ENCODE peak calls at places on chromosomes 6 and 20, in nine cellular contexts. I is GM23338; X is left lung; H is C1 segment of cervical spinal cord; F is A549; P is skeletal muscle cell; S is HTR-8/SVneo; G is putamen; D is activated naive CD4-positive, alpha-beta T cell treated with anti-CD3 and anti-CD28 coated beads, Interleukin-2, amount 50 U/mL, for 72 hours. N is an unnamed sample.
A peak's percentile ranks its signal among the peaks of the same experiment; 100 is the strongest.

GRCh38 chr6:114514153-114514552 is 171.3 kb upstream of the HS3ST5 start:
- DNase-seq in F (no peak), I (no peak), S (no peak), X (no peak), G (no peak), H (no peak), P (no peak), D (no peak), N (no peak)

GRCh38 chr6:43940393-43941087 is 170.5 kb downstream of the VEGFA start:
- DNase-seq in F (no peak), H (no peak), P (no peak), S (no peak), X (no peak), I (no peak), D (no peak), G (no peak), N (no peak)

GRCh38 chr6:90175627-90176538 is 120.8 kb downstream of the BACH2 start:
- DNase-seq in D (peak; percentile 57), I (no peak), G (no peak), S (no peak), H (no peak), P (no peak), F (no peak), X (no peak), N (no peak)

GRCh38 chr6:72835749-72836148 is 213.9 kb downstream of the KCNQ5 start:
- DNase-seq in I (no peak), X (no peak), D (no peak), P (no peak), S (no peak), H (no peak), G (no peak), F (no peak), N (no peak)

GRCh38 chr6:139142267-139142666 is 7.4 kb downstream of the HECA start:
- DNase-seq in S (no peak), H (no peak), X (no peak), D (no peak), F (no peak), G (no peak), I (no peak), P (no peak), N (no peak)

GRCh38 chr20:63177785-63178444 is 38.0 kb downstream of the YTHDF1 start:
- DNase-seq in F (no peak), H (no peak), S (no peak), X (no peak), G (peak; percentile 37), I (no peak), D (no peak), P (no peak), N (no peak)

GRCh38 chr6:153167026-153167891 is 36.2 kb upstream of the RGS17 start:
- DNase-seq in H (no peak), I (no peak), S (peak; percentile 7), D (no peak), P (peak; percentile 71), F (peak; percentile 50), X (no peak), G (no peak), N (no peak)

GRCh38 chr20:8721098-8721497 is 347.8 kb upstream of the PLCB4 start:
- DNase-seq in H (no peak), S (peak; percentile 27), G (peak; percentile 29), D (peak; percentile 7), P (peak; percentile 21), I (peak; percentile 78), F (peak; percentile 13), X (no peak), N (peak; percentile 27)

GRCh38 chr20:1700990-1701389 is 43.4 kb upstream of the SIRPG start:
- DNase-seq in G (no peak), S (no peak), X (no peak), F (no peak), I (no peak), D (no peak), H (no peak), P (no peak), N (peak; percentile 21)

GRCh38 chr6:41960026-41960425 is 18.4 kb upstream of the CCND3 start:
- DNase-seq in D (no peak), I (no peak), P (no peak), S (no peak), H (no peak), G (no peak), X (no peak), F (no peak), N (no peak)

GRCh38 chr6:170597278-170597677 is 12.8 kb upstream of the PDCD2 start:
- DNase-seq in S (no peak), D (no peak), H (no peak), I (no peak), P (no peak), F (no peak), X (no peak), G (no peak), N (no peak)

GRCh38 chr20:45433316-45433715 is 17.4 kb downstream of the PIGT start:
- DNase-seq in S (no peak), P (peak; percentile 8), H (no peak), X (no peak), I (peak; percentile 60), D (no peak), F (no peak), G (peak; percentile 96), N (no peak)

GRCh38 chr20:51738877-51739447 is 29.2 kb downstream of the ATP9A start:
- DNase-seq in G (no peak), F (no peak), I (no peak), H (no peak), D (no peak), S (no peak), P (no peak), X (no peak), N (no peak)

GRCh38 chr6:80094017-80094416 is 12.5 kb upstream of the BCKDHB start:
- DNase-seq in G (no peak), F (peak; percentile 9), P (no peak), H (no peak), I (peak; percentile 41), S (peak; percentile 13), X (no peak), D (peak; percentile 13), N (no peak)

GRCh38 chr6:31762878-31763616 is 591 bp downstream of the SAPCD1 start:
- DNase-seq in P (no peak), X (no peak), H (no peak), F (no peak), I (no peak), S (no peak), D (no peak), G (no peak), N (no peak)

GRCh38 chr6:155417454-155417853 is 38.2 kb downstream of the NOX3 start:
- DNase-seq in H (no peak), P (no peak), S (no peak), G (no peak), X (no peak), D (no peak), F (no peak), I (no peak), N (no peak)

GRCh38 chr6:160273760-160274159 is 15.1 kb upstream of the SLC22A2 start:
- DNase-seq in X (no peak), I (no peak), F (no peak), G (no peak), P (no peak), H (no peak), D (no peak), S (no peak), N (peak; percentile 53)

GRCh38 chr6:44071670-44072451 is 55.4 kb downstream of the MRPL14 start:
- DNase-seq in G (no peak), X (no peak), H (no peak), S (no peak), D (no peak), P (peak; percentile 92), I (no peak), F (no peak), N (no peak)

GRCh38 chr6:136411453-136412354 is 122.1 kb upstream of the BCLAF1 start:
- DNase-seq in D (no peak), P (no peak), S (no peak), X (no peak), G (no peak), I (no peak), F (no peak), H (no peak), N (no peak)

GRCh38 chr20:51326241-51326819 is 216.2 kb downstream of the NFATC2 start:
- DNase-seq in F (peak; percentile 66), X (no peak), S (peak; percentile 75), G (no peak), I (peak; percentile 84), D (peak; percentile 67), P (no peak), H (no peak), N (no peak)

GRCh38 chr6:118890997-118891790 is 2.8 kb upstream of the ASF1A start:
- DNase-seq in P (no peak), I (no peak), S (no peak), F (no peak), D (no peak), X (no peak), H (no peak), G (no peak), N (no peak)

GRCh38 chr6:3355358-3356055 is 96.8 kb downstream of the PSMG4 start:
- DNase-seq in I (peak; percentile 38), G (no peak), P (no peak), X (no peak), S (no peak), H (no peak), F (peak; percentile 13), D (no peak), N (no peak)

GRCh38 chr6:137518584-137518983 is 24.4 kb upstream of the OLIG3 start:
- DNase-seq in X (no peak), F (no peak), G (no peak), P (no peak), D (no peak), S (no peak), H (no peak), I (peak; percentile 50), N (no peak)

GRCh38 chr6:25017932-25018581 is 82.3 kb upstream of the RIPOR2 start:
- DNase-seq in F (no peak), D (peak; percentile 67), S (peak; percentile 35), X (peak; percentile 79), G (no peak), I (peak; percentile 94), P (peak; percentile 36), H (no peak), N (no peak)

GRCh38 chr6:135673671-135674309 is 176.2 kb upstream of the AHI1 start:
- DNase-seq in S (no peak), D (no peak), I (no peak), P (no peak), H (no peak), F (no peak), G (no peak), X (peak; percentile 37), N (no peak)

GRCh38 chr20:23228912-23229311 is 121.7 kb upstream of the NXT1 start:
- DNase-seq in P (peak; percentile 92), F (no peak), H (no peak), S (no peak), X (no peak), G (no peak), D (no peak), I (no peak), N (no peak)

GRCh38 chr6:14231546-14232280 is 114.1 kb downstream of the CD83 start:
- DNase-seq in I (no peak), H (no peak), S (no peak), X (no peak), F (no peak), G (no peak), P (no peak), D (no peak), N (no peak)

GRCh38 chr20:59253779-59254319 is 46.6 kb upstream of the EDN3 start:
- DNase-seq in D (no peak), H (no peak), X (no peak), G (no peak), S (no peak), I (no peak), F (no peak), P (no peak), N (no peak)

N was measured in LNCaP clone FGC.